ENCODE peak calls at places on chromosomes 2 and 18, in eight cellular contexts. One of them, this sample, is unnamed.

GRCh38 chr18:58581265-58581664 is 47.6 kb downstream of the ALPK2 start:
- DNase-seq in Peyer's patch: no peak
- DNase-seq in NCI-H774: no peak
- DNase-seq in HuH-7.5: no peak
- DNase-seq in SK-N-DZ: no peak
- DNase-seq in WTC11: peak
- DNase-seq in dorsolateral prefrontal cortex: no peak
- DNase-seq in AML-193: no peak
- DNase-seq in this sample: no peak

GRCh38 chr2:207505728-207506127 is 24.0 kb upstream of the CREB1 start:
- DNase-seq in Peyer's patch: no peak
- DNase-seq in NCI-H774: no peak
- DNase-seq in HuH-7.5: no peak
- DNase-seq in SK-N-DZ: no peak
- DNase-seq in WTC11: no peak
- DNase-seq in dorsolateral prefrontal cortex: no peak
- DNase-seq in AML-193: peak
- DNase-seq in this sample: no peak

GRCh38 chr2:206275274-206276160 is 1.1 kb downstream of the ZDBF2 start:
- DNase-seq in Peyer's patch: no peak
- DNase-seq in NCI-H774: no peak
- DNase-seq in HuH-7.5: no peak
- DNase-seq in SK-N-DZ: peak
- DNase-seq in WTC11: no peak
- DNase-seq in dorsolateral prefrontal cortex: no peak
- DNase-seq in AML-193: no peak
- DNase-seq in this sample: no peak

GRCh38 chr2:61356958-61357350 is 113.9 kb downstream of the USP34 start:
- DNase-seq in Peyer's patch: no peak
- DNase-seq in NCI-H774: no peak
- DNase-seq in HuH-7.5: no peak
- DNase-seq in SK-N-DZ: no peak
- DNase-seq in WTC11: no peak
- DNase-seq in dorsolateral prefrontal cortex: no peak
- DNase-seq in AML-193: no peak
- DNase-seq in this sample: no peak

GRCh38 chr2:217749009-217749408 is 253.8 kb downstream of the TNS1 start:
- DNase-seq in Peyer's patch: no peak
- DNase-seq in NCI-H774: no peak
- DNase-seq in HuH-7.5: no peak
- DNase-seq in SK-N-DZ: no peak
- DNase-seq in WTC11: no peak
- DNase-seq in dorsolateral prefrontal cortex: no peak
- DNase-seq in AML-193: no peak
- DNase-seq in this sample: no peak

GRCh38 chr18:37403100-37403781 is 162.4 kb downstream of the CELF4 start:
- DNase-seq in Peyer's patch: no peak
- DNase-seq in NCI-H774: no peak
- DNase-seq in HuH-7.5: no peak
- DNase-seq in SK-N-DZ: peak
- DNase-seq in WTC11: no peak
- DNase-seq in dorsolateral prefrontal cortex: no peak
- DNase-seq in AML-193: no peak
- DNase-seq in this sample: no peak

GRCh38 chr2:138245309-138245708 is 256.3 kb upstream of the SPOPL start:
- DNase-seq in Peyer's patch: no peak
- DNase-seq in NCI-H774: no peak
- DNase-seq in HuH-7.5: no peak
- DNase-seq in SK-N-DZ: no peak
- DNase-seq in WTC11: no peak
- DNase-seq in dorsolateral prefrontal cortex: no peak
- DNase-seq in AML-193: no peak
- DNase-seq in this sample: no peak

GRCh38 chr2:233764264-233764663 is 4.2 kb downstream of the UGT1A1 start:
- DNase-seq in Peyer's patch: peak
- DNase-seq in NCI-H774: no peak
- DNase-seq in HuH-7.5: no peak
- DNase-seq in SK-N-DZ: no peak
- DNase-seq in WTC11: no peak
- DNase-seq in dorsolateral prefrontal cortex: no peak
- DNase-seq in AML-193: no peak
- DNase-seq in this sample: no peak

GRCh38 chr18:46260016-46260878 is 156.1 kb downstream of the HAUS1 start:
- DNase-seq in Peyer's patch: no peak
- DNase-seq in NCI-H774: no peak
- DNase-seq in HuH-7.5: no peak
- DNase-seq in SK-N-DZ: no peak
- DNase-seq in WTC11: no peak
- DNase-seq in dorsolateral prefrontal cortex: no peak
- DNase-seq in AML-193: no peak
- DNase-seq in this sample: no peak

GRCh38 chr2:5433855-5434254 is 258.3 kb upstream of the SOX11 start:
- DNase-seq in Peyer's patch: no peak
- DNase-seq in NCI-H774: no peak
- DNase-seq in HuH-7.5: no peak
- DNase-seq in SK-N-DZ: no peak
- DNase-seq in WTC11: no peak
- DNase-seq in dorsolateral prefrontal cortex: no peak
- DNase-seq in AML-193: no peak
- DNase-seq in this sample: no peak

GRCh38 chr2:112728384-112729175 is 7.8 kb downstream of the NT5DC4 start:
- DNase-seq in Peyer's patch: no peak
- DNase-seq in NCI-H774: no peak
- DNase-seq in HuH-7.5: no peak
- DNase-seq in SK-N-DZ: no peak
- DNase-seq in WTC11: no peak
- DNase-seq in dorsolateral prefrontal cortex: no peak
- DNase-seq in AML-193: no peak
- DNase-seq in this sample: no peak